ENCODE peak calls at places on chromosomes 1 and 21, in nine cellular contexts. H, K, E, X, U, M, I, P and R are unnamed samples.

GRCh38 chr1:34101151-34101550 is 63.9 kb downstream of the CSMD2 start:
- DNase-seq in X (peak; percentile 65), K (no peak), P (no peak), E (no peak), H (no peak), M (no peak), I (no peak), U (no peak), R (no peak)

GRCh38 chr1:15489052-15489736 is 13.3 kb downstream of the CELA2B start:
- DNase-seq in U (no peak), P (no peak), E (no peak), X (no peak), H (no peak), I (no peak), K (peak; percentile 72), M (no peak), R (no peak)

GRCh38 chr1:157137773-157138219 is 399 bp downstream of the ETV3 start:
- DNase-seq in X (no peak), P (no peak), H (no peak), E (no peak), U (no peak), I (no peak), K (no peak), M (peak; percentile 28), R (no peak)

GRCh38 chr1:204651843-204652421 is 33.6 kb downstream of the LRRN2 start:
- DNase-seq in X (no peak), H (no peak), I (peak; percentile 39), E (no peak), U (peak; percentile 21), K (peak; percentile 46), M (no peak), P (no peak), R (no peak)

GRCh38 chr21:45266518-45267389 is 20.9 kb downstream of the POFUT2 start:
- DNase-seq in M (no peak), U (no peak), I (no peak), H (peak; percentile 13), P (no peak), X (peak; percentile 19), K (no peak), E (no peak), R (no peak)

GRCh38 chr1:21042920-21043605 is 133.6 kb downstream of the EIF4G3 start:
- DNase-seq in K (no peak), X (peak; percentile 68), P (no peak), E (no peak), H (no peak), U (no peak), I (no peak), M (no peak), R (no peak)

GRCh38 chr1:92792340-92792782 is 7.5 kb upstream of the EVI5 start:
- DNase-seq in E (no peak), I (peak; percentile 28), X (no peak), M (no peak), H (no peak), P (no peak), U (no peak), K (no peak), R (no peak)

GRCh38 chr1:203039609-203040517 is 13.6 kb downstream of the PPFIA4 start:
- DNase-seq in P (no peak), K (peak; percentile 24), E (peak; percentile 46), I (peak; percentile 68), H (no peak), M (peak; percentile 64), X (no peak), U (no peak), R (no peak)

GRCh38 chr1:15468145-15468544 is 7.8 kb upstream of the CELA2B start:
- DNase-seq in K (no peak), M (no peak), P (no peak), X (no peak), I (no peak), H (no peak), U (no peak), E (no peak), R (no peak)

GRCh38 chr1:211541715-211542477 is 37.1 kb downstream of the SLC30A1 start:
- DNase-seq in E (no peak), U (peak; percentile 59), K (no peak), I (no peak), H (no peak), P (no peak), X (no peak), M (peak; percentile 54), R (peak; percentile 82)

GRCh38 chr1:8889925-8890785 is 11.7 kb upstream of the ENO1 start:
- DNase-seq in E (peak; percentile 97), X (peak; percentile 59), I (no peak), M (no peak), P (no peak), H (no peak), U (peak; percentile 53), K (no peak), R (peak; percentile 92)

GRCh38 chr1:30883389-30884172 is 25.0 kb downstream of the SDC3 start:
- DNase-seq in K (no peak), M (no peak), U (no peak), I (no peak), E (no peak), X (no peak), H (no peak), P (no peak), R (no peak)

GRCh38 chr1:39845569-39846566 is 37.4 kb downstream of the TRIT1 start:
- DNase-seq in U (peak; percentile 95), I (peak; percentile 92), E (peak; percentile 8), M (peak; percentile 92), H (peak; percentile 54), X (peak; percentile 59), P (peak; percentile 60), K (peak; percentile 98), R (peak; percentile 72)

GRCh38 chr1:150141452-150141851 is 8.3 kb upstream of the PLEKHO1 start:
- DNase-seq in U (no peak), M (no peak), H (no peak), E (no peak), P (no peak), K (no peak), I (no peak), X (no peak), R (no peak)

GRCh38 chr1:58971629-58972140 is 187.8 kb upstream of the JUN start:
- DNase-seq in I (no peak), M (peak; percentile 86), H (no peak), U (no peak), K (no peak), X (no peak), E (no peak), P (no peak), R (no peak)

GRCh38 chr1:11070876-11071275 is 11.1 kb upstream of the SRM start:
- DNase-seq in E (no peak), X (no peak), P (no peak), K (no peak), H (no peak), I (no peak), U (no peak), M (no peak), R (no peak)

GRCh38 chr1:27392096-27392777 is at the start of gene GPR3:
- DNase-seq in I (peak; percentile 96), U (peak; percentile 93), H (peak; percentile 93), E (peak; percentile 84), M (peak; percentile 97), X (no peak), K (peak; percentile 84), P (peak; percentile 90), R (peak; percentile 88)

GRCh38 chr1:150066838-150067183 is 765 bp upstream of the VPS45 start:
- DNase-seq in U (peak; percentile 65), X (no peak), K (no peak), I (no peak), M (peak; percentile 68), H (peak; percentile 24), E (no peak), P (peak; percentile 46), R (peak; percentile 42)

GRCh38 chr21:17732306-17732705 is 86.8 kb downstream of the C21orf91 start:
- DNase-seq in P (no peak), X (no peak), I (peak; percentile 1), U (no peak), M (no peak), E (no peak), H (no peak), K (no peak), R (no peak)

GRCh38 chr1:25210728-25211127 is 21.6 kb downstream of the SYF2 start:
- DNase-seq in I (no peak), U (no peak), H (no peak), P (no peak), M (no peak), X (no peak), E (no peak), K (no peak), R (no peak)

GRCh38 chr1:199333180-199333579 is 694.3 kb upstream of the NR5A2 start:
- DNase-seq in U (no peak), M (no peak), P (no peak), I (no peak), X (no peak), K (no peak), E (no peak), H (no peak), R (no peak)

GRCh38 chr1:53860967-53861411 is 22.9 kb upstream of the NDC1 start:
- DNase-seq in E (peak; percentile 71), K (peak; percentile 45), U (peak; percentile 34), X (no peak), I (peak; percentile 55), P (peak; percentile 44), M (peak; percentile 82), H (peak; percentile 16), R (no peak)

GRCh38 chr1:168504064-168504837 is 39.5 kb downstream of the XCL2 start:
- DNase-seq in E (no peak), X (no peak), U (no peak), I (no peak), M (peak; percentile 44), H (no peak), K (no peak), P (peak; percentile 81), R (no peak)

GRCh38 chr21:16570196-16570595 is 840.4 kb downstream of the USP25 start:
- DNase-seq in P (no peak), M (no peak), U (no peak), I (no peak), K (no peak), H (no peak), E (peak; percentile 86), X (no peak), R (no peak)